ENCODE peak calls at places on chromosomes 11 and 22, in seven cellular contexts. E is NCI-H82, N is H4, T is germinal center, G is NCI-H2029, X is kidney epithelial cell, C is ELR. D is an unnamed sample.
A peak's percentile ranks its signal among the peaks of the same experiment; 100 is the strongest.

GRCh38 chr11:5505363-5506048 is 4.3 kb downstream of the UBQLN3 start:
- DNase-seq in N (peak; percentile 39), G (no peak), C (no peak), E (no peak), X (no peak), T (no peak), D (no peak)

GRCh38 chr11:122755409-122755808 is 82.9 kb upstream of the CRTAM start:
- DNase-seq in N (no peak), C (no peak), E (no peak), T (no peak), G (no peak), X (no peak), D (no peak)

GRCh38 chr22:19855504-19856409 is 1.1 kb upstream of the GNB1L start:
- DNase-seq in G (peak; percentile 76), N (peak; percentile 19), E (peak; percentile 54), X (no peak), C (peak; percentile 81), T (peak; percentile 55), D (peak; percentile 36)

GRCh38 chr11:61919841-61920631 is 2.7 kb upstream of the RAB3IL1 start:
- DNase-seq in X (no peak), N (no peak), E (no peak), C (no peak), G (no peak), T (no peak), D (peak; percentile 13)

GRCh38 chr11:131503017-131503416 is 132.6 kb downstream of the NTM start:
- DNase-seq in X (no peak), E (no peak), C (no peak), T (no peak), N (no peak), G (no peak), D (no peak)

GRCh38 chr22:29689872-29690213 is 30.0 kb upstream of the CABP7 start:
- DNase-seq in N (no peak), X (no peak), G (peak; percentile 30), C (peak; percentile 46), T (peak; percentile 30), E (peak; percentile 70), D (peak; percentile 86)

GRCh38 chr11:79237676-79238075 is 203.2 kb downstream of the TENM4 start:
- DNase-seq in N (no peak), E (no peak), X (peak; percentile 86), G (no peak), T (no peak), C (peak; percentile 37), D (no peak)

GRCh38 chr11:65454311-65454695 is 31.7 kb downstream of the NEAT1 start:
- DNase-seq in G (no peak), X (no peak), N (no peak), T (no peak), E (no peak), C (peak; percentile 62), D (no peak)

GRCh38 chr11:18168372-18168771 is 4.3 kb upstream of the MRGPRX4 start:
- DNase-seq in G (no peak), X (no peak), N (no peak), T (no peak), C (no peak), E (no peak), D (no peak)

GRCh38 chr11:46363455-46363920 is 16.2 kb downstream of the DGKZ start:
- DNase-seq in E (no peak), C (peak; percentile 79), N (peak; percentile 85), G (no peak), X (peak; percentile 45), T (no peak), D (peak; percentile 39)

GRCh38 chr22:48885919-48886305 is 941.8 kb downstream of the BRD1 start:
- DNase-seq in E (no peak), N (no peak), X (no peak), T (no peak), G (peak; percentile 40), C (no peak), D (no peak)

GRCh38 chr11:74276581-74276980 is 34.9 kb downstream of the P4HA3 start:
- DNase-seq in C (peak; percentile 35), X (no peak), E (no peak), G (no peak), N (no peak), T (no peak), D (no peak)

GRCh38 chr11:61630104-61630503 is 49.2 kb upstream of the SYT7 start:
- DNase-seq in T (no peak), X (no peak), E (peak; percentile 37), G (no peak), C (no peak), N (no peak), D (no peak)

GRCh38 chr11:66859686-66860448 is 3.0 kb downstream of the LRFN4 start:
- DNase-seq in G (no peak), X (no peak), T (no peak), N (no peak), E (no peak), C (no peak), D (peak; percentile 15)

GRCh38 chr11:67998150-67999045 is 5.5 kb downstream of the UNC93B1 start:
- DNase-seq in C (no peak), X (no peak), N (no peak), T (no peak), E (no peak), G (no peak), D (peak; percentile 10)